ENCODE peak calls at places on chromosomes 13 and 19, in seven cellular contexts. Z, L, B, R, Q, F and S are unnamed samples.

GRCh38 chr19:1599460-1599846 is 5.8 kb downstream of the UQCR11 start:
- DNase-seq in Z (no peak), L (no peak), B (no peak), R (no peak), Q (no peak), F (no peak), S (no peak)

GRCh38 chr19:16160943-16161560 is 12.3 kb downstream of the CIB3 start:
- DNase-seq in Z (no peak), L (peak), B (peak), R (peak), Q (peak), F (peak), S (no peak)

GRCh38 chr13:109213714-109214113 is 572.7 kb downstream of the IRS2 start:
- DNase-seq in Z (no peak), L (no peak), B (no peak), R (no peak), Q (no peak), F (no peak), S (no peak)

GRCh38 chr19:18388328-18389094 is 2.6 kb downstream of the GDF15 start:
- DNase-seq in Z (peak), L (peak), B (no peak), R (no peak), Q (peak), F (peak), S (peak)

GRCh38 chr19:33868821-33869412 is 72.2 kb downstream of the KCTD15 start:
- DNase-seq in Z (no peak), L (no peak), B (no peak), R (peak), Q (no peak), F (no peak), S (peak)

GRCh38 chr13:97468331-97468730 is 34.4 kb downstream of the RAP2A start:
- DNase-seq in Z (no peak), L (no peak), B (no peak), R (no peak), Q (no peak), F (no peak), S (peak)

GRCh38 chr19:55391702-55392615 is 6.2 kb downstream of the RPL28 start:
- DNase-seq in Z (no peak), L (no peak), B (no peak), R (no peak), Q (no peak), F (no peak), S (no peak)

GRCh38 chr19:8340341-8341096 is 2.5 kb downstream of the KANK3 start:
- DNase-seq in Z (no peak), L (no peak), B (no peak), R (no peak), Q (no peak), F (no peak), S (no peak)

GRCh38 chr19:53951436-53951835 is 11.3 kb upstream of the CACNG8 start:
- DNase-seq in Z (no peak), L (no peak), B (no peak), R (no peak), Q (no peak), F (no peak), S (no peak)

GRCh38 chr13:105121221-105121620 is 1414.2 kb downstream of the EFNB2 start:
- DNase-seq in Z (no peak), L (no peak), B (no peak), R (no peak), Q (no peak), F (no peak), S (no peak)

GRCh38 chr13:72004975-72005374 is 138.0 kb upstream of the DACH1 start:
- DNase-seq in Z (no peak), L (no peak), B (no peak), R (no peak), Q (no peak), F (no peak), S (no peak)

GRCh38 chr13:99269627-99270252 is 11.6 kb upstream of the GPR18 start:
- DNase-seq in Z (peak), L (peak), B (no peak), R (peak), Q (no peak), F (no peak), S (peak)

GRCh38 chr13:106095919-106096318 is 439.5 kb downstream of the EFNB2 start:
- DNase-seq in Z (no peak), L (no peak), B (no peak), R (no peak), Q (no peak), F (no peak), S (no peak)

GRCh38 chr13:77521595-77522367 is 13.7 kb upstream of the SCEL start:
- DNase-seq in Z (no peak), L (no peak), B (no peak), R (no peak), Q (no peak), F (no peak), S (no peak)

GRCh38 chr19:50922316-50922853 is 11.2 kb upstream of the KLK4 start:
- DNase-seq in Z (peak), L (peak), B (peak), R (peak), Q (peak), F (peak), S (peak)

GRCh38 chr13:114128624-114129522 is 3.5 kb downstream of the RASA3 start:
- DNase-seq in Z (peak), L (peak), B (peak), R (peak), Q (peak), F (peak), S (peak)

GRCh38 chr13:100035936-100036335 is 53.0 kb upstream of the PCCA start:
- DNase-seq in Z (no peak), L (no peak), B (no peak), R (no peak), Q (no peak), F (no peak), S (no peak)

GRCh38 chr13:30873519-30873918 is 32.6 kb upstream of the MEDAG start:
- DNase-seq in Z (no peak), L (no peak), B (no peak), R (no peak), Q (no peak), F (no peak), S (no peak)

GRCh38 chr19:17772172-17772571 is 20.9 kb downstream of the FCHO1 start:
- DNase-seq in Z (no peak), L (no peak), B (no peak), R (no peak), Q (no peak), F (no peak), S (no peak)

GRCh38 chr13:98916403-98916802 is 61.5 kb downstream of the DOCK9 start:
- DNase-seq in Z (no peak), L (no peak), B (no peak), R (no peak), Q (no peak), F (no peak), S (no peak)

GRCh38 chr19:18274776-18275356 is 614 bp upstream of the IQCN start:
- DNase-seq in Z (no peak), L (no peak), B (peak), R (no peak), Q (no peak), F (peak), S (peak)

GRCh38 chr13:87923713-87924112 is 252.5 kb downstream of the SLITRK5 start:
- DNase-seq in Z (no peak), L (no peak), B (no peak), R (no peak), Q (no peak), F (no peak), S (no peak)

GRCh38 chr19:12603714-12604113 is 6.9 kb downstream of the ZNF490 start:
- DNase-seq in Z (peak), L (peak), B (no peak), R (no peak), Q (peak), F (no peak), S (no peak)

GRCh38 chr13:111422352-111422751 is 101.9 kb downstream of the TEX29 start:
- DNase-seq in Z (no peak), L (no peak), B (no peak), R (no peak), Q (no peak), F (no peak), S (no peak)

GRCh38 chr19:46081928-46082727 is 41.3 kb upstream of the IGFL4 start:
- DNase-seq in Z (no peak), L (no peak), B (peak), R (no peak), Q (peak), F (peak), S (peak)